ENCODE peak calls at places on chromosomes 16 and 17, in eight cellular contexts. S is thyroid gland, N is tibial nerve, B is lower leg skin, R is A549, V is prostate gland, D is H1, F is body of pancreas. U is an unnamed sample.

GRCh38 chr16:24800586-24800985 is 45.2 kb upstream of the SLC5A11 start:
- DNase-seq in V (no peak), N (no peak), D (no peak), F (no peak), R (peak), S (no peak), B (no peak), U (no peak)

GRCh38 chr17:74176546-74177001 is 26.9 kb upstream of the RPL38 start:
- DNase-seq in S (peak), F (peak), D (peak), N (peak), B (no peak), R (peak), V (peak), U (no peak)

GRCh38 chr16:54945063-54945462 is 14.4 kb downstream of the IRX5 start:
- DNase-seq in V (no peak), R (no peak), N (no peak), D (no peak), S (no peak), F (no peak), B (no peak), U (no peak)

GRCh38 chr17:36602030-36602737 is 801 bp downstream of the MRM1 start:
- DNase-seq in N (no peak), D (peak), V (no peak), R (peak), S (no peak), B (no peak), F (peak), U (no peak)

GRCh38 chr17:73798111-73798748 is 154.0 kb upstream of the SDK2 start:
- DNase-seq in S (no peak), R (peak), B (no peak), F (peak), N (no peak), V (no peak), D (no peak), U (no peak)

GRCh38 chr17:61410555-61411089 is 11.0 kb downstream of the TBX2 start:
- DNase-seq in V (no peak), R (peak), N (peak), D (peak), F (peak), B (no peak), S (peak), U (peak)

GRCh38 chr16:69937465-69937951 is 13.6 kb upstream of the CLEC18A start:
- DNase-seq in S (no peak), F (no peak), R (peak), V (no peak), B (no peak), N (no peak), D (no peak), U (no peak)

GRCh38 chr16:55393976-55394375 is 70.0 kb downstream of the IRX6 start:
- DNase-seq in R (no peak), D (no peak), V (no peak), B (peak), S (no peak), F (no peak), N (no peak), U (no peak)

GRCh38 chr16:52568495-52568894 is 21.6 kb upstream of the TOX3 start:
- DNase-seq in V (no peak), S (no peak), B (no peak), R (no peak), D (no peak), N (no peak), F (no peak), U (no peak)

GRCh38 chr16:65249768-65250167 is 127.9 kb upstream of the CDH11 start:
- DNase-seq in N (peak), D (no peak), B (peak), F (peak), R (no peak), V (no peak), S (peak), U (no peak)

GRCh38 chr16:75256871-75257343 is 5.5 kb upstream of the BCAR1 start:
- DNase-seq in B (no peak), R (no peak), N (no peak), D (no peak), S (no peak), F (no peak), V (no peak), U (no peak)

GRCh38 chr17:29136998-29137730 is 43.0 kb downstream of the MYO18A start:
- DNase-seq in D (no peak), R (no peak), B (no peak), N (no peak), F (no peak), V (no peak), S (no peak), U (no peak)

GRCh38 chr16:4570688-4571321 is 14.7 kb downstream of the C16orf96 start:
- DNase-seq in S (no peak), F (no peak), V (no peak), R (no peak), N (no peak), B (no peak), D (peak), U (no peak)

GRCh38 chr16:75471723-75472634 is 7.5 kb upstream of the TMEM170A start:
- DNase-seq in R (peak), B (peak), V (peak), N (peak), D (no peak), F (peak), S (peak), U (no peak)

GRCh38 chr16:65829076-65829475 is 537.4 kb upstream of the CDH5 start:
- DNase-seq in R (no peak), F (no peak), D (no peak), B (no peak), S (no peak), V (no peak), N (no peak), U (no peak)

DNA sequence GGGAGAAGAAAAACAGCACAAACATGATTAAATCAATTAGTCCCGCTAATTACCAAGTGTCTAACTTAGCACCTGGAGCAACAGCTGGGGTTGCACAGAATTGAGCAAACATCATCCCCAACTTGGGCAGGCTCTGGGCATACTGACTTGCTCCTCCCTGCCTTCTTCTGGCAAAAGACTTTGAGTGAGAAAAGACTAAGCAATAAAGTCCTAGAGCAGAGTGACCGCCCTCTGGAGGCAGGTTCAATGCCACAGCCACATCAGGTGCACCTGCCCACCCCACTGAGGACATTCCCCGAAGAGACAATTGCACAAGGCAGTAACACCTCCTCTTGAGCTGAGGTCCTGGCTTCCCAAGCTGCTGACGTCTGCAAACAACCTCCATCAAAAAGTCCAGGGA is 358.3 kb downstream of the SOX9 start:
- DNase-seq in B (no peak), S (no peak), R (peak), D (no peak), N (no peak), F (peak), V (no peak), U (no peak)
- TF ChIP-seq CTCF in B (no peak), S (peak), R (peak), D (peak), N (no peak), F (peak), V (no peak), U (no peak)

DNA sequence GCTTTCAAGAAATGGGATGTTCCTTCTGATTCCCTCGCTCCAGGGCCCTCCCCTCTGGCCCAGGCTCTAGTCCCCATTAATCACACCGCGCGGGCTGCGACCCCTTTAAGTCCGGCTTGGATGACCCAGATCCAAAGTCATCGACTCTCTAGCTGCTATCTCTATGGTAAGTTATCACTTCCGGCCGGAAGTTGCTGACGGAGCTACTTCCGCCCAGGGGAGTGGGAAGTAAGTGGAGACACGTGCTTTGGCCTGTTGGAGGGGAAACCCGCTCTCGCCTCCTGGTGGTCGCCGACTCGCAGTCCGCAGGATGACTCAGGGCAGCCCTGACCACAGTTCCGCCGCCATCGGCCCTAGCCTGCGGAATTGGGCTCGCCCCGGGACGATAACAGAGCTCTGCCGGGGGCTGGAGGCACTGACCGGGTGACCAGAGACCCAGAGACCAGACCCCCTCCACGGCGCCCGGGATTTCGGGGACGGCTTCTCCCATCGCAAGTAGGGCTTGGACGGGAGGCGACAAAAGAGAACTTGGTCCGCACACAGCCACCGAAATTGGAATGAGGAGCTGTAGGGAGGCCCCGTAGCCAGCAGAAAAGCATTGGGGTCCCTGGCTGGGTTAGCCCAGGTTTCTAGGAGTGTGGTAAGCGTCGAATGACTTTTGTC is 52.2 kb upstream of the SEC14L1 start:
- DNase-seq in F (peak), V (peak), D (peak), N (peak), S (peak), R (peak), B (peak), U (peak)
- TF ChIP-seq POLR2A in F (no peak), V (peak), D (peak), N (peak), S (peak), R (peak), B (no peak), U (no peak)

DNA sequence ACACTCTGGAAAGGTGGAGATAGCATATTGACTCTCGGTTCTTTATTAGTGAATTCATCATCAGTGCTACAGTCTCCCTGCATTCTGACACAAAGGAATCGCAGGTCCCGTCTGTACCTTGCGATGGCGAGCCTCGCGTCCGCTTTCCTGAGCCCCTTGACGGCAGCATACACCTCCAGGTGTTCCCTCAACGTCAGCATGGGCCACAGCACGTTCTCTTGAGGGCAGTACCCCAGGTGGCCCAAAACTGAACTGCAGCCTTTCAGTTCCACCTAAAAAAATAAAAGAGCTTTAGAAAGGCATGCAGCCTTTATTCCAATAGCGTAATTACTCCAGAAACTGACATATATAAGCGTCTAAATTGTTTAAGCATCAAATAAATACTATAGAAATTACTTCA is 24.2 kb upstream of the ABCA9 start:
- DNase-seq in B (no peak), N (no peak), D (peak), F (peak), R (peak), V (no peak), S (peak), U (no peak)
- TF ChIP-seq CTCF in B (no peak), N (no peak), D (peak), F (peak), R (no peak), V (no peak), S (peak), U (no peak)

GRCh38 chr16:30397056-30397455 is 1.8 kb downstream of the ZNF48 start:
- DNase-seq in S (no peak), V (no peak), N (no peak), F (no peak), D (no peak), R (no peak), B (no peak), U (no peak)

GRCh38 chr16:30395992-30396560 is 856 bp downstream of the ZNF48 start:
- DNase-seq in D (no peak), N (no peak), F (no peak), S (no peak), B (no peak), V (no peak), R (no peak), U (no peak)

GRCh38 chr16:30394603-30395154 is 541 bp upstream of the ZNF48 start:
- DNase-seq in N (no peak), R (no peak), S (no peak), B (no peak), V (no peak), F (no peak), D (no peak), U (no peak)

GRCh38 chr16:30397776-30398659 is 2.8 kb downstream of the ZNF48 start:
- DNase-seq in D (no peak), V (no peak), N (no peak), S (no peak), B (no peak), F (no peak), R (no peak), U (no peak)

GRCh38 chr16:30395155-30395991 is at the start of gene ZNF48:
- DNase-seq in B (peak), S (peak), D (peak), F (peak), N (peak), R (peak), V (peak), U (peak)
- TF ChIP-seq POLR2A in B (no peak), S (peak), D (peak), F (no peak), N (no peak), R (peak), V (peak), U (no peak)

DNA sequence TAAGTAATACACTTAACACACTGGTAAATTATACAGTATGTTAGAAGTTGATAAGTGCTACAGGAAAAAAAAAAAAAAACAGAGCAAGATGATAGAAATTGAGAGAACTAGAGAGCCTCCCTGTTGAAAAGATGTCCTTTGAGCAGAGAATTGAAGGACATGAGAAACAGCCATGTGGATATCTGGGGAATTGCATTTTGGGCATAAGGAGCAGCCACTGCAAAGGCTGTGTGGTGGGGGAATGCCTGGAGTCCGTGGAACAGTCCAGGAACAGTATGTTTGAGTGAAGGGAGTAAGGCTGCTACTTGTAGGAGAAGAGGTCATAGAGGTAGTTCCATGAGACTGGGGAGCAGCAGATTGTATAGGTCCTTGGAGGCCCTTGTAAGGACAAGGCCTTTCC is 178.4 kb downstream of the FTO start:
- DNase-seq in D (no peak), F (no peak), B (no peak), V (no peak), S (no peak), R (peak), N (no peak), U (no peak)
- TF ChIP-seq CTCF in D (no peak), F (no peak), B (no peak), V (no peak), S (no peak), R (no peak), N (no peak), U (no peak)

GRCh38 chr16:67013823-67014640 is 14.9 kb upstream of the CBFB start:
- DNase-seq in F (peak), N (peak), D (peak), B (no peak), S (peak), V (peak), R (no peak), U (peak)
- TF ChIP-seq POLR2A in F (no peak), N (no peak), D (no peak), B (no peak), S (peak), V (no peak), R (no peak), U (no peak)

DNA sequence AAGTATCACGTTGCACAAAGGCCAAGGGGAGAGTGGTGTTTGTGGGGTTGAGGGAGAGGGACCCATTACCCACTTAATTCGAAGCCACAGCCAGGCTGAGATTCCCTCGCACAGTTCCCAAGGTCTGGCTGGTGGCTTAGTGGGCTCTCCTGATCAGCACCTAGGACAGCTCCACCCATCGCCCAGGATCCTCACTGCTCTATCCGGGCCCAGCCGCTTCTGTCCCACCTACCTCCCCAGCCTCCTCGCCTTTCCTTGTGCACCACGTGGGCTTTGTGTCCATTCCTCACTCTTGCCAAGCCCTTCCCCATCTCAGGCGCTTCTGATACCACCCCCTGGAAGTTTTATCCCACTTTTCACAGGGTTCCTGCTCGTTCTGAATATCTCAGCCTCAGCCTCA is 163.5 kb downstream of the CCT6B start:
- DNase-seq in R (peak), B (no peak), F (peak), V (no peak), N (no peak), D (peak), S (peak), U (no peak)
- TF ChIP-seq CTCF in R (no peak), B (no peak), F (no peak), V (no peak), N (no peak), D (no peak), S (no peak), U (no peak)